ENCODE peak calls at places on chromosomes 5 and 9, in five cellular contexts. One of them, this sample, is unnamed.

GRCh38 chr5:143440448-143441102 is 37.1 kb upstream of the NR3C1 start:
- DNase-seq in kidney: no peak
- DNase-seq in stomach: no peak
- DNase-seq in RWPE2: no peak
- DNase-seq in Peyer's patch: no peak
- DNase-seq in this sample: no peak

GRCh38 chr5:164319161-164319560 is 813.7 kb downstream of the MAT2B start:
- DNase-seq in kidney: no peak
- DNase-seq in Peyer's patch: no peak
- DNase-seq in stomach: no peak
- DNase-seq in RWPE2: no peak
- DNase-seq in this sample: no peak

GRCh38 chr9:28409919-28410318 is 836.6 kb upstream of the C9orf72 start:
- DNase-seq in kidney: no peak
- DNase-seq in Peyer's patch: no peak
- DNase-seq in stomach: no peak
- DNase-seq in RWPE2: no peak
- DNase-seq in this sample: no peak

GRCh38 chr5:68542207-68542606 is 326.7 kb downstream of the PIK3R1 start:
- DNase-seq in RWPE2: no peak
- DNase-seq in kidney: no peak
- DNase-seq in Peyer's patch: no peak
- DNase-seq in stomach: no peak
- DNase-seq in this sample: no peak

GRCh38 chr5:72611111-72611724 is 104.0 kb upstream of the ZNF366 start:
- DNase-seq in Peyer's patch: peak; percentile 72
- DNase-seq in stomach: peak; percentile 76
- DNase-seq in kidney: peak; percentile 86
- DNase-seq in RWPE2: no peak
- DNase-seq in this sample: peak; percentile 82

GRCh38 chr5:67246108-67246507 is 49.5 kb upstream of the CD180 start:
- DNase-seq in RWPE2: no peak
- DNase-seq in kidney: no peak
- DNase-seq in Peyer's patch: no peak
- DNase-seq in stomach: no peak
- DNase-seq in this sample: no peak

GRCh38 chr5:126002222-126002897 is 420.8 kb upstream of the GRAMD2B start:
- DNase-seq in RWPE2: no peak
- DNase-seq in kidney: peak; percentile 86
- DNase-seq in Peyer's patch: no peak
- DNase-seq in stomach: peak; percentile 68
- DNase-seq in this sample: no peak

GRCh38 chr5:168879929-168880328 is 300.8 kb upstream of the PANK3 start:
- DNase-seq in kidney: no peak
- DNase-seq in stomach: no peak
- DNase-seq in RWPE2: no peak
- DNase-seq in Peyer's patch: no peak
- DNase-seq in this sample: no peak

GRCh38 chr5:475704-476101 is 32.7 kb downstream of the EXOC3 start:
- DNase-seq in Peyer's patch: no peak
- DNase-seq in stomach: no peak
- DNase-seq in RWPE2: peak; percentile 63
- DNase-seq in kidney: peak; percentile 51
- DNase-seq in this sample: no peak

GRCh38 chr5:115377468-115378217 is 81.2 kb upstream of the CCDC112 start:
- DNase-seq in stomach: no peak
- DNase-seq in kidney: no peak
- DNase-seq in Peyer's patch: no peak
- DNase-seq in RWPE2: no peak
- DNase-seq in this sample: no peak

GRCh38 chr5:153618307-153618706 is 127.8 kb downstream of the GRIA1 start:
- DNase-seq in kidney: no peak
- DNase-seq in Peyer's patch: no peak
- DNase-seq in stomach: no peak
- DNase-seq in RWPE2: no peak
- DNase-seq in this sample: no peak

GRCh38 chr5:122774861-122775712 is at the start of gene SNX2:
- DNase-seq in RWPE2: peak; percentile 91
- DNase-seq in stomach: peak; percentile 96
- DNase-seq in Peyer's patch: peak; percentile 95
- DNase-seq in kidney: peak; percentile 97
- DNase-seq in this sample: peak; percentile 97

GRCh38 chr5:6424110-6424659 is 24.5 kb upstream of the UBE2QL1 start:
- DNase-seq in RWPE2: no peak
- DNase-seq in stomach: no peak
- DNase-seq in kidney: no peak
- DNase-seq in Peyer's patch: no peak
- DNase-seq in this sample: no peak

GRCh38 chr5:171315386-171315891 is 6.4 kb downstream of the TLX3 start:
- DNase-seq in Peyer's patch: no peak
- DNase-seq in kidney: no peak
- DNase-seq in RWPE2: no peak
- DNase-seq in stomach: no peak
- DNase-seq in this sample: peak; percentile 59

GRCh38 chr9:134486127-134486995 is 155.2 kb upstream of the COL5A1 start:
- DNase-seq in stomach: no peak
- DNase-seq in Peyer's patch: peak; percentile 35
- DNase-seq in RWPE2: peak; percentile 45
- DNase-seq in kidney: peak; percentile 56
- DNase-seq in this sample: peak; percentile 48

GRCh38 chr5:180129291-180130190 is 58.0 kb upstream of the RNF130 start:
- DNase-seq in RWPE2: peak; percentile 69
- DNase-seq in kidney: peak; percentile 41
- DNase-seq in Peyer's patch: no peak
- DNase-seq in stomach: peak; percentile 22
- DNase-seq in this sample: peak; percentile 53

GRCh38 chr9:128946945-128947422 is 419 bp downstream of the DOLK start:
- DNase-seq in RWPE2: no peak
- DNase-seq in stomach: peak; percentile 33
- DNase-seq in kidney: no peak
- DNase-seq in Peyer's patch: no peak
- DNase-seq in this sample: no peak

DNA sequence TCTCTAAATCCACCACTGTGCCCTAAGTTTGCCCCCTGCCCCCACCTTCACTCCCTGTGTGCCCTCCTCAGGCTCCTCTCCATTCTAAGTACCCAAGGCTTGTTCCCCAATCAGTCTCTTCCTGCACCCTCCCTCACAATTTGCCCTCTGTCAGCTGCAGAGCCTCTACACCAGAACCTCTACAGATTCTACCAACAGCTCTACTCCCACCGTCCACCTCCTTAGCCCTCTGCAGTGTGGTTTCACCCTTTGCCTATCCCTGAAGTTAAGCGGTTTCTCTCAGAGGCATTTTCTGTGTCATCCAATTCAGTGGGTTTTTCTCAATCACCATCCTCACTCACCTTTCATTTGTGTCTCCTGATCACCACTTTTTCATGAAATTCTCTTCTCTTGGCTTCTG is 13.2 kb upstream of the ERAP2 start:
- DNase-seq in RWPE2: no peak
- DNase-seq in Peyer's patch: no peak
- DNase-seq in kidney: no peak
- DNase-seq in stomach: no peak
- DNase-seq in this sample: no peak
- H3K27ac ChIP-seq in RWPE2: no peak overlapping the region
- H3K27ac ChIP-seq in Peyer's patch: no peak overlapping the region
- H3K27ac ChIP-seq in kidney: no peak overlapping the region
- H3K27ac ChIP-seq in stomach: no peak overlapping the region
- H3K27ac ChIP-seq in this sample: no peak overlapping the region

GRCh38 chr9:32989651-32990050 is 11.8 kb downstream of the APTX start:
- DNase-seq in stomach: no peak
- DNase-seq in Peyer's patch: no peak
- DNase-seq in kidney: no peak
- DNase-seq in RWPE2: no peak
- DNase-seq in this sample: no peak
- H3K36me3 ChIP-seq in stomach: peaks cover 60% of the 10 kb centered on the region
- H3K36me3 ChIP-seq in Peyer's patch: peaks cover 47% of the 10 kb centered on the region
- H3K36me3 ChIP-seq in kidney: peaks cover 30% of the 10 kb centered on the region
- H3K36me3 ChIP-seq in RWPE2: peaks cover 65% of the 10 kb centered on the region
- H3K36me3 ChIP-seq in this sample: peaks cover 64% of the 10 kb centered on the region

GRCh38 chr9:20754556-20754955 is 70.5 kb downstream of the FOCAD start:
- DNase-seq in kidney: no peak
- DNase-seq in RWPE2: no peak
- DNase-seq in Peyer's patch: no peak
- DNase-seq in stomach: no peak
- DNase-seq in this sample: no peak
- H3K4me3 ChIP-seq in kidney: no peak overlapping the region
- H3K4me3 ChIP-seq in RWPE2: no peak overlapping the region
- H3K4me3 ChIP-seq in Peyer's patch: no peak overlapping the region
- H3K4me3 ChIP-seq in stomach: no peak overlapping the region
- H3K4me3 ChIP-seq in this sample: no peak overlapping the region

GRCh38 chr9:121567142-121568100 is 67.8 kb upstream of the GGTA1 start:
- DNase-seq in stomach: no peak
- DNase-seq in Peyer's patch: no peak
- DNase-seq in kidney: no peak
- DNase-seq in RWPE2: no peak
- DNase-seq in this sample: no peak
- H3K27ac ChIP-seq in stomach: peak overlapping the region; percentile 83
- H3K27ac ChIP-seq in Peyer's patch: no peak overlapping the region
- H3K27ac ChIP-seq in kidney: no peak overlapping the region
- H3K27ac ChIP-seq in RWPE2: no peak overlapping the region
- H3K27ac ChIP-seq in this sample: no peak overlapping the region

DNA sequence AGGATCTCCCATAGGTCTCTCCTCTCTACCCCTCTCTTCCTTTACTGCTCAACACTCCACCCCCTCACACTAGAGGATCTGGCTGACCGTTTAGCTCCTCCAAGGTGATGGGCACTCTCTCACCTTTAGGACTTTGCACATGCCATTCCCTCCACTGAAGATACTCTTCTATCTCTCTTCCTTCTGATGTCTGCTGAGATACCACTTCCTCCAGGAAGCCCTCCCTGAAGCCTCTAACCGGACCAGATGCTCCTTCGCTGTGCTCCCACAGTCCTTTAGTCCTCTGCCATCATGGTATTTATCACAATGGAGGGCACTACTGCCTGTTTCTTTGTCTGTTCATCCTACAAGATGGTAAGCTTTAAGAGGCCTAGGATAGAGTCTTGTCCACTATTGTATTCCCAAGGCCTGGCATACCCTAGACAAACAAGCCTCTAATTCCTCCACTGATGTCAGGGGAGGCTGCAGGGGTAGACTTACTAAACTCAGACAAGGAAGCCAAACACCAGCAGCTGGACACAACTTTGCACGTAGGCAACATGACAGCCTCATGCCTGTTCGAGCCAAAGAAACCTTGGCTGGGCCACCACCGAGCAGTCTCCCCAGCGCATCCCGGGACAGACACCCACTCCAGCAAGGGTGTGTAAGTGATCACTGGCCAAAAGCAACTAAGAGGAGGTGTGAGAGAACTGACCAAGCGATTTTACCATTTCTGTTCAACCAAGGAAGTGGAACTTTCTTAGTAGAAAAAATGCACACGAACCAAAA is 20.2 kb downstream of the ORM2 start:
- DNase-seq in Peyer's patch: no peak
- DNase-seq in kidney: peak; percentile 38
- DNase-seq in RWPE2: no peak
- DNase-seq in stomach: no peak
- DNase-seq in this sample: no peak
- H3K36me3 ChIP-seq in Peyer's patch: peaks cover 92% of the 10 kb centered on the region
- H3K36me3 ChIP-seq in kidney: peaks cover 12% of the 10 kb centered on the region
- H3K36me3 ChIP-seq in RWPE2: peaks cover 19% of the 10 kb centered on the region
- H3K36me3 ChIP-seq in stomach: peaks cover 100% of the 10 kb centered on the region
- H3K36me3 ChIP-seq in this sample: peaks cover 98% of the 10 kb centered on the region

GRCh38 chr5:159385994-159386711 is 55.9 kb upstream of the IL12B start:
- DNase-seq in RWPE2: no peak
- DNase-seq in stomach: no peak
- DNase-seq in kidney: no peak
- DNase-seq in Peyer's patch: no peak
- DNase-seq in this sample: no peak
- H3K4me3 ChIP-seq in RWPE2: no peak overlapping the region
- H3K4me3 ChIP-seq in stomach: no peak overlapping the region
- H3K4me3 ChIP-seq in kidney: no peak overlapping the region
- H3K4me3 ChIP-seq in Peyer's patch: no peak overlapping the region
- H3K4me3 ChIP-seq in this sample: no peak overlapping the region

DNA sequence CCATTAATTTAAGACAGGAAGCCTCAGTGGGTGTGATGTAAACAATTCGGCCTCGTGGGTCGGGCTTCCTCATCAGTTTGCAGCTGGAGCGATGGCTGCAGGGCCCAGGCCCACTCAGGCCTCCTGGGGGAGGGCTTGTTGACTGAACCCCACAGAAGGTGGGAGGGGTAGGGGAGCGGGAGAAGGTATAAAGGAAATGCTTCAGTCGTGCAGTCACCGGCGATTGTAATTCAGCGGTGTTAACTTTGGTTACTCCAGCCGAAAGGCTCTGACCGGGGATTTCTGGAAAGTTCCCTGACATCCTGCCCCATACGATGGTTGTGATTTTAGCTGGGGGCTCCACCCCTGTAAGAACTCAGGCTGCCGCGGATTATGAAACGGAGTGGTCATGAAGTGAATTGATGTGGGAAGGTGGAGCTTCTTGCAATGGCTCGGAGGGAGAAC is 215.3 kb downstream of the PDZD2 start:
- DNase-seq in kidney: peak; percentile 74
- DNase-seq in Peyer's patch: no peak
- DNase-seq in RWPE2: peak; percentile 87
- DNase-seq in stomach: no peak
- DNase-seq in this sample: peak; percentile 71
- H3K27ac ChIP-seq in kidney: peak overlapping the region; percentile 68
- H3K27ac ChIP-seq in Peyer's patch: peak overlapping the region; percentile 39
- H3K27ac ChIP-seq in RWPE2: peak overlapping the region; percentile 76
- H3K27ac ChIP-seq in stomach: peak overlapping the region; percentile 79
- H3K27ac ChIP-seq in this sample: peak overlapping the region; percentile 87

GRCh38 chr5:142308358-142308757 is 16.5 kb downstream of the SPRY4 start:
- DNase-seq in kidney: no peak
- DNase-seq in RWPE2: no peak
- DNase-seq in stomach: no peak
- DNase-seq in Peyer's patch: no peak
- DNase-seq in this sample: no peak
- H3K36me3 ChIP-seq in kidney: peaks cover 4% of the 10 kb centered on the region
- H3K36me3 ChIP-seq in RWPE2: peaks cover 48% of the 10 kb centered on the region
- H3K36me3 ChIP-seq in stomach: peaks cover 25% of the 10 kb centered on the region
- H3K36me3 ChIP-seq in Peyer's patch: peaks cover 13% of the 10 kb centered on the region
- H3K36me3 ChIP-seq in this sample: peaks cover 33% of the 10 kb centered on the region

DNA sequence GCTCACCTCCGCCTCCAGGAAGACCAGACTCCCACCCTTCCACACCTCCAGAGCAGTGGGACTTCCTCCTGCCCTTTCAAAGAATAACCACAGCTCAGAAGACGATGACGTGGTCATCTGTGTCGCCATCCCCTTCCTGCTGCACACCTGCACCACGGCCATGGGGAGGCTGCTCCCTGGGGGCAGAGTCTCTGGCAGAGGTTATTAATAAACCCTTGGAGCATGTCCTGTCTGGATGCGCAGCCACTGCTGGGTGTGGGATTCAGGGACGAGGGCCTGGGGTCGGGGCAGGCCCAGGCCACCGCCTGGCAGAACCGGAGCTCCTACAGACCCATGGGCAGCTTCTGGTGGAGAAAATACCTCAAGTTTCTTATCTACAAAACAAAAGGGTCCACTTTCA is 5.0 kb downstream of the PAEP start:
- DNase-seq in Peyer's patch: no peak
- DNase-seq in kidney: no peak
- DNase-seq in stomach: peak; percentile 18
- DNase-seq in RWPE2: peak; percentile 28
- DNase-seq in this sample: no peak
- H3K4me3 ChIP-seq in Peyer's patch: no peak overlapping the region
- H3K4me3 ChIP-seq in kidney: no peak overlapping the region
- H3K4me3 ChIP-seq in stomach: no peak overlapping the region
- H3K4me3 ChIP-seq in RWPE2: no peak overlapping the region
- H3K4me3 ChIP-seq in this sample: no peak overlapping the region

This sample was measured in upper lobe of right lung.